ENCODE peak calls at places on chromosomes 12 and 14, in eight cellular contexts. One of them, this sample, is unnamed.

GRCh38 chr12:45303955-45304354 is 88.1 kb downstream of the ANO6 start:
- DNase-seq in cardiac muscle cell: no peak
- DNase-seq in tibial artery: no peak
- DNase-seq in small intestine: no peak
- DNase-seq in dorsolateral prefrontal cortex: no peak
- DNase-seq in neural progenitor cell: no peak
- DNase-seq in suprapubic skin: no peak
- DNase-seq in CD8-positive, alpha-beta memory T cell: no peak
- DNase-seq in this sample: no peak

GRCh38 chr12:114626-115211 is 48.2 kb downstream of the IQSEC3 start:
- DNase-seq in cardiac muscle cell: no peak
- DNase-seq in tibial artery: no peak
- DNase-seq in small intestine: no peak
- DNase-seq in dorsolateral prefrontal cortex: no peak
- DNase-seq in neural progenitor cell: no peak
- DNase-seq in suprapubic skin: no peak
- DNase-seq in CD8-positive, alpha-beta memory T cell: no peak
- DNase-seq in this sample: no peak

GRCh38 chr12:57231276-57232021 is 1.9 kb downstream of the SHMT2 start:
- DNase-seq in cardiac muscle cell: no peak
- DNase-seq in tibial artery: no peak
- DNase-seq in small intestine: no peak
- DNase-seq in dorsolateral prefrontal cortex: no peak
- DNase-seq in neural progenitor cell: no peak
- DNase-seq in suprapubic skin: no peak
- DNase-seq in CD8-positive, alpha-beta memory T cell: no peak
- DNase-seq in this sample: no peak

GRCh38 chr12:9588749-9589148 is 19.0 kb downstream of the KLRB1 start:
- DNase-seq in cardiac muscle cell: no peak
- DNase-seq in tibial artery: no peak
- DNase-seq in small intestine: no peak
- DNase-seq in dorsolateral prefrontal cortex: no peak
- DNase-seq in neural progenitor cell: no peak
- DNase-seq in suprapubic skin: no peak
- DNase-seq in CD8-positive, alpha-beta memory T cell: no peak
- DNase-seq in this sample: no peak

GRCh38 chr12:93015970-93016751 is 87.1 kb upstream of the EEA1 start:
- DNase-seq in cardiac muscle cell: no peak
- DNase-seq in tibial artery: no peak
- DNase-seq in small intestine: peak
- DNase-seq in dorsolateral prefrontal cortex: no peak
- DNase-seq in neural progenitor cell: peak
- DNase-seq in suprapubic skin: no peak
- DNase-seq in CD8-positive, alpha-beta memory T cell: no peak
- DNase-seq in this sample: peak

GRCh38 chr12:104709692-104710435 is 248.2 kb downstream of the SLC41A2 start:
- DNase-seq in cardiac muscle cell: no peak
- DNase-seq in tibial artery: no peak
- DNase-seq in small intestine: no peak
- DNase-seq in dorsolateral prefrontal cortex: no peak
- DNase-seq in neural progenitor cell: no peak
- DNase-seq in suprapubic skin: no peak
- DNase-seq in CD8-positive, alpha-beta memory T cell: no peak
- DNase-seq in this sample: no peak

GRCh38 chr14:106134901-106135300 is 608.5 kb downstream of the TMEM121 start:
- DNase-seq in cardiac muscle cell: no peak
- DNase-seq in tibial artery: no peak
- DNase-seq in small intestine: no peak
- DNase-seq in dorsolateral prefrontal cortex: no peak
- DNase-seq in neural progenitor cell: no peak
- DNase-seq in suprapubic skin: no peak
- DNase-seq in CD8-positive, alpha-beta memory T cell: no peak
- DNase-seq in this sample: no peak

GRCh38 chr12:56078427-56078826 is 1.5 kb upstream of the ERBB3 start:
- DNase-seq in cardiac muscle cell: no peak
- DNase-seq in tibial artery: no peak
- DNase-seq in small intestine: no peak
- DNase-seq in dorsolateral prefrontal cortex: no peak
- DNase-seq in neural progenitor cell: no peak
- DNase-seq in suprapubic skin: no peak
- DNase-seq in CD8-positive, alpha-beta memory T cell: no peak
- DNase-seq in this sample: no peak

GRCh38 chr12:6363330-6364036 is 11.9 kb downstream of the SCNN1A start:
- DNase-seq in cardiac muscle cell: peak
- DNase-seq in tibial artery: peak
- DNase-seq in small intestine: peak
- DNase-seq in dorsolateral prefrontal cortex: no peak
- DNase-seq in neural progenitor cell: peak
- DNase-seq in suprapubic skin: peak
- DNase-seq in CD8-positive, alpha-beta memory T cell: peak
- DNase-seq in this sample: peak

GRCh38 chr12:45651029-45651428 is 78.5 kb upstream of the ARID2 start:
- DNase-seq in cardiac muscle cell: no peak
- DNase-seq in tibial artery: no peak
- DNase-seq in small intestine: no peak
- DNase-seq in dorsolateral prefrontal cortex: no peak
- DNase-seq in neural progenitor cell: no peak
- DNase-seq in suprapubic skin: no peak
- DNase-seq in CD8-positive, alpha-beta memory T cell: no peak
- DNase-seq in this sample: no peak

GRCh38 chr12:91040356-91040755 is 17.5 kb downstream of the KERA start:
- DNase-seq in cardiac muscle cell: no peak
- DNase-seq in tibial artery: no peak
- DNase-seq in small intestine: no peak
- DNase-seq in dorsolateral prefrontal cortex: no peak
- DNase-seq in neural progenitor cell: no peak
- DNase-seq in suprapubic skin: no peak
- DNase-seq in CD8-positive, alpha-beta memory T cell: no peak
- DNase-seq in this sample: no peak

GRCh38 chr14:95320076-95320895 is 578 bp upstream of the CLMN start:
- DNase-seq in cardiac muscle cell: no peak
- DNase-seq in tibial artery: no peak
- DNase-seq in small intestine: no peak
- DNase-seq in dorsolateral prefrontal cortex: no peak
- DNase-seq in neural progenitor cell: no peak
- DNase-seq in suprapubic skin: peak
- DNase-seq in CD8-positive, alpha-beta memory T cell: no peak
- DNase-seq in this sample: no peak

GRCh38 chr12:26340649-26341048 is 145.3 kb downstream of the SSPN start:
- DNase-seq in cardiac muscle cell: no peak
- DNase-seq in tibial artery: no peak
- DNase-seq in small intestine: no peak
- DNase-seq in dorsolateral prefrontal cortex: no peak
- DNase-seq in neural progenitor cell: no peak
- DNase-seq in suprapubic skin: no peak
- DNase-seq in CD8-positive, alpha-beta memory T cell: no peak
- DNase-seq in this sample: no peak

GRCh38 chr12:39972119-39972518 is 133.8 kb downstream of the SLC2A13 start:
- DNase-seq in cardiac muscle cell: no peak
- DNase-seq in tibial artery: no peak
- DNase-seq in small intestine: no peak
- DNase-seq in dorsolateral prefrontal cortex: no peak
- DNase-seq in neural progenitor cell: no peak
- DNase-seq in suprapubic skin: no peak
- DNase-seq in CD8-positive, alpha-beta memory T cell: no peak
- DNase-seq in this sample: no peak

GRCh38 chr14:71492346-71492745 is 439.9 kb upstream of the RGS6 start:
- DNase-seq in cardiac muscle cell: no peak
- DNase-seq in tibial artery: no peak
- DNase-seq in small intestine: no peak
- DNase-seq in dorsolateral prefrontal cortex: no peak
- DNase-seq in neural progenitor cell: no peak
- DNase-seq in suprapubic skin: no peak
- DNase-seq in CD8-positive, alpha-beta memory T cell: no peak
- DNase-seq in this sample: no peak

GRCh38 chr12:112879191-112879705 is 27.5 kb upstream of the OAS1 start:
- DNase-seq in cardiac muscle cell: no peak
- DNase-seq in tibial artery: no peak
- DNase-seq in small intestine: no peak
- DNase-seq in dorsolateral prefrontal cortex: no peak
- DNase-seq in neural progenitor cell: no peak
- DNase-seq in suprapubic skin: no peak
- DNase-seq in CD8-positive, alpha-beta memory T cell: no peak
- DNase-seq in this sample: no peak

GRCh38 chr14:92659765-92660561 is 88.5 kb downstream of the LGMN start:
- DNase-seq in cardiac muscle cell: no peak
- DNase-seq in tibial artery: no peak
- DNase-seq in small intestine: no peak
- DNase-seq in dorsolateral prefrontal cortex: peak
- DNase-seq in neural progenitor cell: no peak
- DNase-seq in suprapubic skin: peak
- DNase-seq in CD8-positive, alpha-beta memory T cell: no peak
- DNase-seq in this sample: peak

GRCh38 chr14:85402546-85403162 is 127.3 kb upstream of the FLRT2 start:
- DNase-seq in cardiac muscle cell: no peak
- DNase-seq in tibial artery: no peak
- DNase-seq in small intestine: no peak
- DNase-seq in dorsolateral prefrontal cortex: no peak
- DNase-seq in neural progenitor cell: no peak
- DNase-seq in suprapubic skin: no peak
- DNase-seq in CD8-positive, alpha-beta memory T cell: no peak
- DNase-seq in this sample: no peak

GRCh38 chr14:95361373-95362179 is 41.9 kb upstream of the CLMN start:
- DNase-seq in cardiac muscle cell: no peak
- DNase-seq in tibial artery: no peak
- DNase-seq in small intestine: peak
- DNase-seq in dorsolateral prefrontal cortex: no peak
- DNase-seq in neural progenitor cell: peak
- DNase-seq in suprapubic skin: no peak
- DNase-seq in CD8-positive, alpha-beta memory T cell: no peak
- DNase-seq in this sample: peak

GRCh38 chr12:51217968-51218606 is at the start of gene POU6F1:
- DNase-seq in cardiac muscle cell: peak
- DNase-seq in tibial artery: peak
- DNase-seq in small intestine: peak
- DNase-seq in dorsolateral prefrontal cortex: peak
- DNase-seq in neural progenitor cell: peak
- DNase-seq in suprapubic skin: peak
- DNase-seq in CD8-positive, alpha-beta memory T cell: peak
- DNase-seq in this sample: peak

GRCh38 chr12:24997970-24998582 is 49.2 kb upstream of the BCAT1 start:
- DNase-seq in cardiac muscle cell: no peak
- DNase-seq in tibial artery: no peak
- DNase-seq in small intestine: no peak
- DNase-seq in dorsolateral prefrontal cortex: no peak
- DNase-seq in neural progenitor cell: no peak
- DNase-seq in suprapubic skin: no peak
- DNase-seq in CD8-positive, alpha-beta memory T cell: peak
- DNase-seq in this sample: peak

GRCh38 chr12:121404734-121405133 is 4.8 kb downstream of the RNF34 start:
- DNase-seq in cardiac muscle cell: peak
- DNase-seq in tibial artery: no peak
- DNase-seq in small intestine: peak
- DNase-seq in dorsolateral prefrontal cortex: no peak
- DNase-seq in neural progenitor cell: no peak
- DNase-seq in suprapubic skin: no peak
- DNase-seq in CD8-positive, alpha-beta memory T cell: no peak
- DNase-seq in this sample: no peak

GRCh38 chr14:36747411-36748184 is 85.9 kb downstream of the PAX9 start:
- DNase-seq in cardiac muscle cell: no peak
- DNase-seq in tibial artery: no peak
- DNase-seq in small intestine: peak
- DNase-seq in dorsolateral prefrontal cortex: no peak
- DNase-seq in neural progenitor cell: peak
- DNase-seq in suprapubic skin: no peak
- DNase-seq in CD8-positive, alpha-beta memory T cell: no peak
- DNase-seq in this sample: no peak

GRCh38 chr14:30988509-30988908 is 36.9 kb upstream of the AP4S1 start:
- DNase-seq in cardiac muscle cell: no peak
- DNase-seq in tibial artery: no peak
- DNase-seq in small intestine: no peak
- DNase-seq in dorsolateral prefrontal cortex: no peak
- DNase-seq in neural progenitor cell: no peak
- DNase-seq in suprapubic skin: no peak
- DNase-seq in CD8-positive, alpha-beta memory T cell: no peak
- DNase-seq in this sample: no peak
- H3K27ac ChIP-seq in cardiac muscle cell: no peak
- H3K27ac ChIP-seq in tibial artery: peak
- H3K27ac ChIP-seq in small intestine: peak
- H3K27ac ChIP-seq in dorsolateral prefrontal cortex: no peak
- H3K27ac ChIP-seq in neural progenitor cell: no peak
- H3K27ac ChIP-seq in suprapubic skin: no peak
- H3K27ac ChIP-seq in CD8-positive, alpha-beta memory T cell: no peak
- H3K27ac ChIP-seq in this sample: no peak

DNA sequence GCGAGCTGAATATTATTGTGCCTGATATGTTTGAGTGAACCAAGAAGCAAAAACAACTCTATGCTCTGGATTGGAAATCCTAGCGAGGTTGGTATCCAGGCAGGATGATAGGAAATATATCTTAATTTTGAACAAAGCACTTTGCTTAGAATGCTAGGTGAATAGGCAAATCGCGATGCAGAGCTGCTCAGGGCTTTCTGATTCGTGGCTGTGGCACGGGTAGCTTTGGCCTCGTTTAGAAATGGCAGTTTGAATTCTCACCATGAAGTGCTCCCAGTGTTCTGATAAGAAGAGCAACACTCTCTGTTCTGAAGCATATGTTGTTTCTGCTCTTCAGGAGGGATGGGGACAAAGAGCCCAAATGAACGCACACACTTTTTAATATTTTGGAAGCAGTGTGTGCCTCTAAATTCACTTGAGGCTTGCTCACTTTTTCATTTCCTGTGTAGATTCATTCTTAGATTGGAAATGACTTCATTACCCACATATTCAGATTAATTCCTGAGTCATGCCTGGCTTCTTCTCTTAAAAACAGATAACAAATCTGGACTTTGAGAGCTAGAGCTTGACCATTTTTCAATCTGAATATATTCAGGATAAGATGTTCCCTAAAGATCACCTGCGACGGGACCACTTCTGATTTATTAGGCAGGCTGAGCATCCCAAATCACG is 200.9 kb downstream of the RPAP3 start:
- DNase-seq in cardiac muscle cell: no peak
- DNase-seq in tibial artery: no peak
- DNase-seq in small intestine: no peak
- DNase-seq in dorsolateral prefrontal cortex: peak
- DNase-seq in neural progenitor cell: no peak
- DNase-seq in suprapubic skin: no peak
- DNase-seq in CD8-positive, alpha-beta memory T cell: no peak
- DNase-seq in this sample: peak
- H3K27ac ChIP-seq in cardiac muscle cell: no peak
- H3K27ac ChIP-seq in tibial artery: peak
- H3K27ac ChIP-seq in small intestine: no peak
- H3K27ac ChIP-seq in dorsolateral prefrontal cortex: peak
- H3K27ac ChIP-seq in neural progenitor cell: no peak
- H3K27ac ChIP-seq in suprapubic skin: no peak
- H3K27ac ChIP-seq in CD8-positive, alpha-beta memory T cell: no peak
- H3K27ac ChIP-seq in this sample: no peak

GRCh38 chr14:81311816-81312215 is 88.3 kb downstream of the STON2 start:
- DNase-seq in cardiac muscle cell: no peak
- DNase-seq in tibial artery: no peak
- DNase-seq in small intestine: no peak
- DNase-seq in dorsolateral prefrontal cortex: no peak
- DNase-seq in neural progenitor cell: no peak
- DNase-seq in suprapubic skin: no peak
- DNase-seq in CD8-positive, alpha-beta memory T cell: no peak
- DNase-seq in this sample: peak
- H3K27ac ChIP-seq in cardiac muscle cell: no peak
- H3K27ac ChIP-seq in tibial artery: no peak
- H3K27ac ChIP-seq in small intestine: no peak
- H3K27ac ChIP-seq in dorsolateral prefrontal cortex: no peak
- H3K27ac ChIP-seq in neural progenitor cell: no peak
- H3K27ac ChIP-seq in suprapubic skin: peak
- H3K27ac ChIP-seq in CD8-positive, alpha-beta memory T cell: no peak
- H3K27ac ChIP-seq in this sample: peak

GRCh38 chr14:50402965-50403364 is 6.3 kb upstream of the CDKL1 start:
- DNase-seq in cardiac muscle cell: no peak
- DNase-seq in tibial artery: no peak
- DNase-seq in small intestine: no peak
- DNase-seq in dorsolateral prefrontal cortex: no peak
- DNase-seq in neural progenitor cell: no peak
- DNase-seq in suprapubic skin: no peak
- DNase-seq in CD8-positive, alpha-beta memory T cell: no peak
- DNase-seq in this sample: peak
- H3K27ac ChIP-seq in cardiac muscle cell: no peak
- H3K27ac ChIP-seq in tibial artery: no peak
- H3K27ac ChIP-seq in small intestine: no peak
- H3K27ac ChIP-seq in dorsolateral prefrontal cortex: no peak
- H3K27ac ChIP-seq in neural progenitor cell: no peak
- H3K27ac ChIP-seq in suprapubic skin: no peak
- H3K27ac ChIP-seq in CD8-positive, alpha-beta memory T cell: no peak
- H3K27ac ChIP-seq in this sample: no peak

This sample was measured in mammary epithelial cell.